ENCODE peak calls at places on chromosomes 2 and 18, in ten cellular contexts. S is fibroblast of lung, J is NB4, F is progenitor cell of endocrine pancreas, R is OCI-LY7, D is AG10803, H is activated B cell treated with CpG ODN at 0.5 μM for 24 hours, P is H9, V is ovary, N is GM10248. W is an unnamed sample.

GRCh38 chr2:218252509-218253247 is 8.1 kb upstream of the GPBAR1 start:
- DNase-seq in S (peak; percentile 32), J (peak; percentile 44), F (no peak), R (no peak), D (no peak), H (no peak), P (no peak), V (no peak), N (no peak), W (no peak)

GRCh38 chr2:140808816-140809215 is 1322.0 kb downstream of the LRP1B start:
- DNase-seq in S (no peak), J (peak; percentile 12), F (no peak), R (no peak), D (no peak), H (no peak), P (no peak), V (no peak), N (no peak), W (no peak)

GRCh38 chr2:207356604-207357003 is 173.2 kb upstream of the CREB1 start:
- DNase-seq in S (no peak), J (no peak), F (no peak), R (no peak), D (no peak), H (no peak), P (no peak), V (no peak), N (no peak), W (no peak)

GRCh38 chr18:46275370-46275769 is 171.2 kb downstream of the HAUS1 start:
- DNase-seq in S (no peak), J (no peak), F (no peak), R (no peak), D (no peak), H (no peak), P (no peak), V (no peak), N (no peak), W (no peak)

GRCh38 chr2:226483143-226483542 is 316.5 kb downstream of the IRS1 start:
- DNase-seq in S (no peak), J (no peak), F (no peak), R (no peak), D (no peak), H (no peak), P (no peak), V (no peak), N (no peak), W (no peak)

GRCh38 chr2:71706121-71706520 is 252.8 kb downstream of the DYSF start:
- DNase-seq in S (no peak), J (no peak), F (no peak), R (no peak), D (no peak), H (no peak), P (no peak), V (no peak), N (no peak), W (no peak)

GRCh38 chr2:184646177-184646576 is 47.8 kb downstream of the ZNF804A start:
- DNase-seq in S (peak; percentile 47), J (no peak), F (no peak), R (peak; percentile 78), D (peak; percentile 70), H (no peak), P (no peak), V (no peak), N (no peak), W (no peak)

GRCh38 chr18:39788395-39788794 is 2166.6 kb upstream of the PIK3C3 start:
- DNase-seq in S (no peak), J (no peak), F (no peak), R (no peak), D (no peak), H (no peak), P (no peak), V (no peak), N (no peak), W (no peak)

GRCh38 chr2:219331560-219332213 is 857 bp downstream of the RESP18 start:
- DNase-seq in S (peak; percentile 29), J (no peak), F (peak; percentile 73), R (no peak), D (peak; percentile 10), H (no peak), P (peak; percentile 64), V (peak; percentile 35), N (no peak), W (peak; percentile 21)

GRCh38 chr2:205776139-205776538 is 93.8 kb downstream of the NRP2 start:
- DNase-seq in S (peak; percentile 46), J (peak; percentile 74), F (peak; percentile 40), R (peak; percentile 33), D (peak; percentile 32), H (no peak), P (peak; percentile 93), V (no peak), N (peak; percentile 57), W (peak; percentile 44)

GRCh38 chr18:32576296-32576916 is 105.7 kb upstream of the GAREM1 start:
- DNase-seq in S (peak; percentile 20), J (peak; percentile 27), F (no peak), R (peak; percentile 11), D (no peak), H (no peak), P (peak; percentile 46), V (no peak), N (no peak), W (no peak)

GRCh38 chr2:199315299-199316179 is 142.2 kb downstream of the SATB2 start:
- DNase-seq in S (peak; percentile 62), J (peak; percentile 51), F (peak; percentile 16), R (peak; percentile 58), D (peak; percentile 57), H (no peak), P (peak; percentile 32), V (no peak), N (no peak), W (no peak)

GRCh38 chr2:234715671-234716250 is 218.9 kb upstream of the ARL4C start:
- DNase-seq in S (no peak), J (no peak), F (no peak), R (no peak), D (no peak), H (no peak), P (no peak), V (no peak), N (no peak), W (no peak)

GRCh38 chr2:27765621-27766286 is 5.8 kb upstream of the MRPL33 start:
- DNase-seq in S (peak; percentile 24), J (no peak), F (no peak), R (no peak), D (peak; percentile 25), H (no peak), P (no peak), V (peak; percentile 75), N (peak; percentile 57), W (peak; percentile 47)

GRCh38 chr2:72148975-72149555 is 1.4 kb upstream of the CYP26B1 start:
- DNase-seq in S (peak; percentile 24), J (peak; percentile 63), F (no peak), R (no peak), D (peak; percentile 28), H (no peak), P (peak; percentile 63), V (peak; percentile 64), N (peak; percentile 19), W (peak; percentile 43)

GRCh38 chr2:180520206-180520605 is 460.2 kb upstream of the UBE2E3 start:
- DNase-seq in S (peak; percentile 20), J (no peak), F (no peak), R (no peak), D (peak; percentile 8), H (no peak), P (no peak), V (no peak), N (no peak), W (no peak)
- TF ChIP-seq CTCF in S (no peak), J (no peak), F (no peak), R (no peak), D (peak; percentile 34), H (no peak), P (no peak), V (no peak), N (no peak), W (no peak)

GRCh38 chr18:70289351-70290330 is 796 bp downstream of the SOCS6 start:
- DNase-seq in S (peak; percentile 46), J (peak; percentile 63), F (peak; percentile 39), R (no peak), D (peak; percentile 42), H (peak; percentile 20), P (peak; percentile 43), V (peak; percentile 39), N (peak; percentile 72), W (peak; percentile 35)
- TF ChIP-seq CTCF in S (no peak), J (no peak), F (no peak), R (no peak), D (no peak), H (no peak), P (no peak), V (no peak), N (no peak), W (no peak)

GRCh38 chr2:29013046-29013780 is 32.1 kb downstream of the TOGARAM2 start:
- DNase-seq in S (peak; percentile 33), J (peak; percentile 76), F (no peak), R (no peak), D (no peak), H (no peak), P (no peak), V (no peak), N (no peak), W (no peak)
- TF ChIP-seq CTCF in S (peak; percentile 7), J (no peak), F (no peak), R (no peak), D (no peak), H (no peak), P (no peak), V (no peak), N (no peak), W (no peak)

GRCh38 chr2:122528061-122528460 is 772.6 kb downstream of the TSN start:
- DNase-seq in S (no peak), J (no peak), F (no peak), R (no peak), D (peak; percentile 33), H (no peak), P (no peak), V (no peak), N (no peak), W (no peak)

GRCh38 chr2:122530812-122531211 is 775.4 kb downstream of the TSN start:
- DNase-seq in S (no peak), J (no peak), F (no peak), R (no peak), D (no peak), H (no peak), P (no peak), V (no peak), N (peak; percentile 62), W (no peak)

GRCh38 chr2:122528958-122529670 is 773.7 kb downstream of the TSN start:
- DNase-seq in S (no peak), J (no peak), F (no peak), R (no peak), D (peak; percentile 16), H (no peak), P (no peak), V (no peak), N (no peak), W (no peak)

GRCh38 chr2:122535960-122536517 is 780.6 kb downstream of the TSN start:
- DNase-seq in S (no peak), J (no peak), F (no peak), R (no peak), D (no peak), H (no peak), P (no peak), V (no peak), N (no peak), W (no peak)

DNA sequence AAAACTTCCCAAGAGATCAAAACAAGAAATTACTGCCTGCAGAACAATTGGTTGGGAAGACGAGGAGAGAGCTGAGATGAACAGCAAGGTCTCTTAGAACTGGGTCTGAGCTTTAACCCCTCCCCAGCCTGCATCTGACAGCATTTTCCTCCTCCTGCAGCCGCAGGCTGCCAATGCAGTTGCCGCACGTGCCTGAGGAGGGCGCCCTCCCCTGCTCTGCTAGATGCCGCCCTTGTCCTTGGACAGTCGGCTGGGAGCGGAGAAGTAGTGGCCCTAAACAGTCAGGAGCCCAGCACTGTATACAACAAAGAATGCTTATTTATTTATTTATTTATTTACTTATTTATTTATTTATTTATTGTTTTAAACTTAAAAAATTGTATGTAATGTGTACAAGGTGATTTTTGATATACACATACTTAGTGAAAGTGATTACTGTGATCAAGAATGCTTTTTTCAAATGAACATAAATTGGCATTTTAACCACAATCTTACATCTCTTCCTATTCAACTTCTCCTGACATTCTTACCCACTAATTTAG is 776.4 kb downstream of the TSN start:
- DNase-seq in S (no peak), J (peak; percentile 12), F (no peak), R (no peak), D (no peak), H (no peak), P (peak; percentile 88), V (no peak), N (no peak), W (no peak)
- TF ChIP-seq CTCF in S (peak; percentile 7), J (peak; percentile 36), F (peak; percentile 40), R (peak; percentile 33), D (peak; percentile 24), H (no peak), P (peak; percentile 98), V (no peak), N (peak; percentile 16), W (no peak)